ENCODE peak calls at places on chromosomes 2 and 18, in seven cellular contexts. Y is NCI-H460, J is T-helper 2 cell, Q is BJ, R is frontal cortex, X is NCI-H1092 treated with DMSO at 0.1 percent for 48 hours, D is uterus. W is an unnamed sample.

GRCh38 chr2:25664531-25665307 is 8.7 kb downstream of the DTNB start:
- DNase-seq in Y (peak), J (no peak), Q (no peak), R (no peak), X (no peak), D (peak), W (peak)

GRCh38 chr2:120439637-120440384 is 93.9 kb downstream of the INHBB start:
- DNase-seq in Y (no peak), J (no peak), Q (no peak), R (no peak), X (no peak), D (no peak), W (no peak)

GRCh38 chr2:222442665-222443064 is 18.3 kb downstream of the SGPP2 start:
- DNase-seq in Y (no peak), J (no peak), Q (no peak), R (no peak), X (peak), D (no peak), W (no peak)

GRCh38 chr2:226184540-226184939 is 615.1 kb downstream of the IRS1 start:
- DNase-seq in Y (peak), J (no peak), Q (no peak), R (no peak), X (no peak), D (no peak), W (no peak)

GRCh38 chr2:220783651-220784050 is 788.5 kb downstream of the EPHA4 start:
- DNase-seq in Y (no peak), J (no peak), Q (no peak), R (no peak), X (peak), D (no peak), W (no peak)

GRCh38 chr18:21958707-21959457 is 210.5 kb upstream of the GATA6 start:
- DNase-seq in Y (no peak), J (no peak), Q (no peak), R (no peak), X (no peak), D (no peak), W (no peak)

GRCh38 chr2:28958689-28959088 is 22.4 kb upstream of the TOGARAM2 start:
- DNase-seq in Y (peak), J (no peak), Q (peak), R (peak), X (peak), D (peak), W (peak)

GRCh38 chr2:128619471-128620325 is 301.0 kb upstream of the HS6ST1 start:
- DNase-seq in Y (no peak), J (no peak), Q (no peak), R (no peak), X (no peak), D (no peak), W (no peak)

GRCh38 chr2:72911256-72911655 is 6.1 kb upstream of the EMX1 start:
- DNase-seq in Y (no peak), J (no peak), Q (no peak), R (no peak), X (no peak), D (no peak), W (no peak)

GRCh38 chr2:85769987-85770362 is 16.2 kb downstream of the ATOH8 start:
- DNase-seq in Y (no peak), J (no peak), Q (no peak), R (no peak), X (no peak), D (no peak), W (no peak)

GRCh38 chr2:150464270-150464669 is 23.2 kb downstream of the RND3 start:
- DNase-seq in Y (no peak), J (no peak), Q (no peak), R (no peak), X (no peak), D (no peak), W (no peak)

GRCh38 chr18:22280453-22280750 is 111.0 kb downstream of the GATA6 start:
- DNase-seq in Y (no peak), J (no peak), Q (peak), R (no peak), X (no peak), D (no peak), W (no peak)

GRCh38 chr2:101361519-101361918 is 25.8 kb downstream of the CREG2 start:
- DNase-seq in Y (no peak), J (no peak), Q (no peak), R (no peak), X (no peak), D (no peak), W (no peak)

GRCh38 chr2:70046534-70046933 is 40.7 kb upstream of the PCBP1 start:
- DNase-seq in Y (no peak), J (no peak), Q (no peak), R (no peak), X (no peak), D (no peak), W (no peak)

GRCh38 chr2:183505911-183506310 is 381.7 kb downstream of the NUP35 start:
- DNase-seq in Y (no peak), J (no peak), Q (no peak), R (no peak), X (no peak), D (no peak), W (no peak)

GRCh38 chr2:8418721-8419120 is 263.1 kb upstream of the ID2 start:
- DNase-seq in Y (no peak), J (no peak), Q (peak), R (no peak), X (no peak), D (no peak), W (no peak)

GRCh38 chr2:9809064-9809356 is 34.3 kb upstream of the TAF1B start:
- DNase-seq in Y (no peak), J (no peak), Q (no peak), R (no peak), X (no peak), D (no peak), W (no peak)

GRCh38 chr2:76080154-76080553 is 369.4 kb upstream of the GCFC2 start:
- DNase-seq in Y (no peak), J (no peak), Q (no peak), R (no peak), X (no peak), D (no peak), W (no peak)

GRCh38 chr2:238524584-238524983 is 97.9 kb downstream of the ASB1 start:
- DNase-seq in Y (no peak), J (no peak), Q (no peak), R (no peak), X (no peak), D (no peak), W (no peak)

GRCh38 chr2:164975885-164976284 is 20.6 kb upstream of the SLC38A11 start:
- DNase-seq in Y (no peak), J (no peak), Q (no peak), R (no peak), X (no peak), D (no peak), W (no peak)

GRCh38 chr2:157301323-157301722 is 24.3 kb downstream of the ERMN start:
- DNase-seq in Y (no peak), J (no peak), Q (no peak), R (no peak), X (no peak), D (no peak), W (no peak)

GRCh38 chr18:61965306-61965705 is 72.5 kb upstream of the RNF152 start:
- DNase-seq in Y (no peak), J (no peak), Q (no peak), R (no peak), X (no peak), D (no peak), W (no peak)

GRCh38 chr2:197144183-197144582 is 166.4 kb downstream of the ANKRD44 start:
- DNase-seq in Y (no peak), J (no peak), Q (no peak), R (no peak), X (no peak), D (no peak), W (no peak)

GRCh38 chr2:225272173-225272572 is 127.3 kb upstream of the NYAP2 start:
- DNase-seq in Y (no peak), J (no peak), Q (no peak), R (no peak), X (no peak), D (no peak), W (no peak)

GRCh38 chr2:26640781-26641564 is at the start of gene CIB4:
- DNase-seq in Y (no peak), J (no peak), Q (no peak), R (no peak), X (no peak), D (no peak), W (no peak)

GRCh38 chr2:47050762-47051161 is 104.3 kb downstream of the STPG4 start:
- DNase-seq in Y (no peak), J (no peak), Q (no peak), R (no peak), X (no peak), D (no peak), W (no peak)

W was measured in AG20443.